ENCODE peak calls at places on chromosomes 11 and 22, in five cellular contexts. K is WERI-Rb-1, U is coronary artery, T is psoas muscle, S is RWPE1. A is an unnamed sample.

GRCh38 chr22:23293720-23294119 is 113.4 kb downstream of the BCR start:
- DNase-seq in K (no peak), S (no peak), U (no peak), T (no peak), A (no peak)

GRCh38 chr22:45612451-45612901 is 59.2 kb upstream of the ATXN10 start:
- DNase-seq in S (peak), U (no peak), K (no peak), T (peak), A (peak)

GRCh38 chr11:11444027-11444799 is 91.2 kb upstream of the CSNK2A3 start:
- DNase-seq in U (no peak), K (no peak), S (peak), T (no peak), A (peak)

GRCh38 chr11:79113099-79113498 is 327.7 kb downstream of the TENM4 start:
- DNase-seq in S (no peak), K (no peak), U (no peak), T (no peak), A (no peak)

GRCh38 chr11:122163420-122163819 is 47.4 kb upstream of the BLID start:
- DNase-seq in T (no peak), S (no peak), U (no peak), K (no peak), A (no peak)

GRCh38 chr22:21657361-21658118 is 8.3 kb upstream of the PPIL2 start:
- DNase-seq in S (peak), U (no peak), T (peak), K (peak), A (no peak)

GRCh38 chr22:30305906-30306628 is 16.8 kb upstream of the CASTOR1 start:
- DNase-seq in T (no peak), K (no peak), S (no peak), U (no peak), A (no peak)

GRCh38 chr11:120667281-120667680 is 155.7 kb downstream of the GRIK4 start:
- DNase-seq in U (no peak), T (no peak), K (peak), S (no peak), A (no peak)

GRCh38 chr11:2775626-2776350 is 76.0 kb upstream of the KCNQ1OT1 start:
- DNase-seq in U (peak), T (no peak), S (no peak), K (peak), A (no peak)

DNA sequence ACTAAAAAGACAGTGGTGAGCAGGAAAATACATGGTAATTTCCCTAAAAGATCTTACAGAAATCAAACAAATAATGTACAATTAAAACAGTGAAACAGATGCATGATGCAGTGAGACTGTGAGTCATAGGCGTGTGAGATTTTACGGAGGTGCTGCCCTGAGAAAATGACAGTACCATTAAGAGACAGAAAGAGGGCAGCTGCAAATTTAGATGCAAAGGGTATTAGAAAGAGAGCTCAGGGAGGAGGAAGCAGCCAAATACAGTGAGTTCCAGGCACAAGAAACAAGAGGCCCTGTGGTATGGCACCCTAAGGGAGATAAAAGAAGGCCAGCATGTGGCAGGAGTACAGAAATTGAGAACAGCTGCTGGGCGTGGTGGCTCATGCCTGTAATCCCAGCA is 88.5 kb upstream of the FIBIN start:
- DNase-seq in K (no peak), U (no peak), T (no peak), S (peak), A (peak)
- TF ChIP-seq CTCF in K (no peak), U (no peak), T (no peak), S (no peak), A (no peak)

GRCh38 chr11:76179147-76179546 is 27.2 kb downstream of the WNT11 start:
- DNase-seq in S (no peak), U (no peak), T (no peak), K (peak), A (no peak)

GRCh38 chr11:76184551-76184993 is 21.7 kb downstream of the WNT11 start:
- DNase-seq in K (no peak), U (no peak), T (no peak), S (no peak), A (no peak)

GRCh38 chr11:76185511-76185910 is 20.8 kb downstream of the WNT11 start:
- DNase-seq in S (no peak), K (no peak), T (no peak), U (no peak), A (no peak)

GRCh38 chr11:76177250-76177686 is 29.0 kb downstream of the WNT11 start:
- DNase-seq in S (no peak), K (no peak), T (no peak), U (no peak), A (no peak)

DNA sequence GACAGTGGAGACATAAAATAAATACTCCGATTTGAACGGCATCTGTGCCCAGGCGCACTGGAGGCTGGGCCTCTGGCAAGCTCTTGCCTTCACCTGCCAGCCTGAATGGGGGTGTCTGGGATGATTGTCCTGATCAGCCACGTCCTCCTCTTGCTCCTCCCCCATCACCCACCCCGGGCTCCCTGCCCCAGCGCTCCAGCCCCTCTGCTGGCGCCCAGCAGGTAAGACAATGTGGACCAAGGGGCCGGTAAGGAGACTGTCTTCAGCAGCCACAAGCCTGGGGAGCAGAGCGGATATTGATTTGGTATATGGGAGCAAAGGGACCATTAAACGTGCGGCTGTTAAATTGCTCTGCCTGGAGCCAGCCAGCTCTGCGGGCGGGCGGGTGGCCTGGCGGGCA is 24.9 kb downstream of the WNT11 start:
- DNase-seq in S (no peak), K (no peak), T (no peak), U (no peak), A (no peak)
- TF ChIP-seq CTCF in S (no peak), K (no peak), T (no peak), U (no peak), A (no peak)

DNA sequence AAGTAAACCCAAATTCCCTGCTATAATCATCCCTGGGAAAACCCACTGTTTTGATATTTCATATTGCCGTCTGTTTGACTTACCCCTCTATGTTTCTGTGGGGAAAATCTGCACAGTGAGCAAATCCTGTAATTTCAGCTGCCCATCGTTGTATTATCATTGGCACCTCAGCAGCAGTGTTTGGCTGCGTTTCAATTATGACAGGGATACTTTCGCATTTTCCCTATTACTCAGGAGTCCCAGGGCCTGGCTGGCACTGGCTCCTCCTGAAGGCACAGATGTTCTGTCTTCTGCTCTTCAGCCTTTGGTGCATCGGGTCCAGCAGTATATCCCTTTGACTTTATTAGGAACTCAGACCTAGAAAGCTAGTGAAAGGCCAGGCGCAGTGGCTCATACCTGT is 12.2 kb upstream of the MMP12 start:
- DNase-seq in T (no peak), K (no peak), S (peak), U (no peak), A (peak)
- TF ChIP-seq CTCF in T (no peak), K (no peak), S (no peak), U (no peak), A (no peak)

GRCh38 chr11:61290905-61291690 is 4.0 kb downstream of the VWCE start:
- DNase-seq in U (no peak), S (no peak), T (no peak), K (no peak), A (no peak)
- TF ChIP-seq CTCF in U (no peak), S (no peak), T (no peak), K (peak), A (no peak)

GRCh38 chr22:50141891-50142363 is 28.6 kb upstream of the PANX2 start:
- DNase-seq in U (peak), T (no peak), K (no peak), S (no peak), A (no peak)
- TF ChIP-seq CTCF in U (no peak), T (no peak), K (peak), S (no peak), A (no peak)

DNA sequence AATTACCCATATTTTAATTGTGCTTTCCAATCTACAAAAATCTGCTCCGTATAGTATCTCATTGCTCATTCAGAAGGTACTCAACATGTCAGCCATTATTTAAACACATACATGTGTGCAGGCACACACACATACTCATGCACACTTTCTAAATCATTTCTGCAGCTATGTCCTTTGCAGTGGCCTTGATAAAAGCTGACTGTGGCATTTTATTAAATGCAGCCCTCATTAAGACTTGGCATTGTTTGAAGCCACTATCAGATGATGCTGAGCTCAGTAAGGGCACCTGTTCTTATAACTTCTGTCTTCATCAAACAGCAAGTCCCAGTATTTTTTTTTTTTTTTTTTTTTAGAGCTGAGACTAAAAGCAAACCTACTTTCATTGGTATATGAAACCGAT is 1071.9 kb upstream of the CCDC90B start:
- DNase-seq in T (no peak), K (no peak), S (no peak), U (no peak), A (no peak)
- TF ChIP-seq CTCF in T (no peak), K (no peak), S (no peak), U (no peak), A (no peak)

DNA sequence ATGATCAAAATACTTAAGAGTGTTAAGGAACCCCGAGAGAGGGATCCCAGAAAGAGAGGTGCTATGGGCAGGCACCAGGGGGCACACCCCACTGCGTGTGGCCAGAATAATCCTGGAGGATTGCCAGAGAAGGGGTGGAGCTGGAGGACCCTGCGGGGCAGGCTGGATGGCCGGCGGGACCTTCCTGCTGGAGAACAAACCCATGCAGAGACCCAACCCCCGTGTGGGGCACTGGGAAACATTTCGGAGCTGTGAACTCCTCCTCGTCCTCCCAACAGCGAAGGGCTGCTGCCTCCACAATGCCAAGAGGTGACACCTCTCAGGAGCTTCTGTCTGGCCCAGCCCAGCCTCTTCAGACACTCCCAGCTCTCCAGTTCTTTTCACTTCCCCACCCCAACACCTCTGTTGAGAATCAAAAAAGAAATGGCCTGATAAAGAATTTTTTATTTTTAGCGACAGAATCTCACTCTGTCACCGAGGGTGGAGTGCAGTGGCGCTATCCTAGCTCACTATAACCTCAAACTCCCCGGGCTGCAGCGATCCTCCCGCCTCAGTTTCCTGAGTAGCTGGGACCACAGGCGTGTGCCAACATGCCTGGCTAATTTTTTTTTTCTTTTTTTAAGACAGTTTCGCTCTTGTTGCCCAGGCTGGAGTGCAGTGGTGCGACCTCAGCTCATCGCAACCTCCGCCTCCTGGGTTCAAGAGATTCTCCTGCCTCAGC is 25.6 kb downstream of the RHOD start:
- DNase-seq in K (peak), U (no peak), S (no peak), T (no peak), A (no peak)
- TF ChIP-seq CTCF in K (peak), U (no peak), S (no peak), T (no peak), A (no peak)

GRCh38 chr11:113249491-113249763 is 65.0 kb upstream of the TTC12 start:
- DNase-seq in K (no peak), U (no peak), T (no peak), S (no peak), A (peak)
- TF ChIP-seq CTCF in K (peak), U (no peak), T (peak), S (no peak), A (no peak)

GRCh38 chr22:27032121-27032761 is 374.9 kb downstream of the MIAT start:
- DNase-seq in K (peak), T (peak), S (no peak), U (peak), A (peak)
- TF ChIP-seq CTCF in K (peak), T (no peak), S (no peak), U (no peak), A (no peak)

DNA sequence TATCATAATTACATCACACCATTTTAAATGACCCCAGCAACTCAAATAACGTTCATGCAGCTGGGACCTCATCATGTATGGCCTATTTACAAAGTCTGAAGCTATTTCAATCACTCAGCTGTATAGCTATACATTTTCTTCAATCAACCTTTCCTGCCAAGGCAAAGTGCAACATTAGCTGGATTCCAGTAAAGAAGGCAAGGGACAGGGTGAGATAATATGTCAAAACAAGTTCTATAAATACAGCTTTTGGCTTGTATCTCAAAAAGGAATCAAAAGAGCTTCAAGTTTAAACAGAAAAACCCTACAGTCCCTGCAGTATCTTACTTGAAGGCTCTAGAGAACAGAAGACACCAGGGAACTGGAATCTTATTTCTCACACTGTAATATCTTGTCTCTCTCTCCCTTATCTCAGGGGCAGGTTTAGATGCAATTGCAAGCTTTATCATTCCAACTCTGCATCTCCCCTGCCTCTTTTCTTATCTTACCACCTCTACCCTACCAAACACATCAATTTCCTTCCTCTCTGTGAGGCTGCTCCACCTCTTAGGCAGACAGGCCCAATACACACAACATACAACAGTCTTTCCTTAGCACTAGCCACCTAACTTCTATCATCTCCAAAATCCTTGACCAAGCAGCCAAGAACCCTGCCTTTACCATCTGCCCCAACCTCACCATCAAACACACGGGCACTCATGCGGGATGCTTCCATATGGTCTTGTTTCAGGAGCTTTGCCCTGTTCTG is 34.5 kb downstream of the CELF1 start:
- DNase-seq in T (no peak), K (no peak), S (no peak), U (no peak), A (no peak)
- TF ChIP-seq CTCF in T (no peak), K (no peak), S (no peak), U (no peak), A (no peak)